ENCODE peak calls at places on chromosomes 12 and 14, in seven cellular contexts. F is psoas muscle, H is breast epithelium, Y is Peyer's patch, O is heart right ventricle, W is AG10803, C is fibroblast of lung. E is an unnamed sample.

GRCh38 chr14:50791201-50791600 is 39.8 kb downstream of the NIN start:
- DNase-seq in O (no peak), W (no peak), H (no peak), F (no peak), Y (no peak), C (no peak), E (no peak)

GRCh38 chr14:74658535-74659130 is 46.6 kb upstream of the LTBP2 start:
- DNase-seq in Y (no peak), H (no peak), W (peak; percentile 66), F (no peak), O (no peak), C (peak; percentile 43), E (no peak)

GRCh38 chr14:30204431-30204830 is 276.8 kb upstream of the PRKD1 start:
- DNase-seq in H (no peak), O (no peak), F (no peak), Y (no peak), W (no peak), C (no peak), E (no peak)

GRCh38 chr14:104876251-104876699 is 11.2 kb downstream of the CEP170B start:
- DNase-seq in Y (no peak), F (peak; percentile 18), W (no peak), O (no peak), H (no peak), C (peak; percentile 42), E (no peak)

GRCh38 chr12:92503977-92504966 is 198.5 kb upstream of the PLEKHG7 start:
- DNase-seq in C (no peak), O (no peak), Y (peak; percentile 71), H (no peak), F (peak; percentile 27), W (no peak), E (no peak)

GRCh38 chr14:80447396-80447795 is 236.1 kb upstream of the DIO2 start:
- DNase-seq in F (no peak), O (no peak), C (no peak), H (no peak), W (peak; percentile 31), Y (no peak), E (no peak)

GRCh38 chr14:89249296-89249565 is 167.8 kb downstream of the FOXN3 start:
- DNase-seq in W (no peak), O (no peak), C (no peak), F (no peak), H (no peak), Y (no peak), E (no peak)

GRCh38 chr14:54435500-54435981 is 5.6 kb downstream of the CNIH1 start:
- DNase-seq in H (no peak), C (peak; percentile 57), Y (no peak), W (peak; percentile 21), F (no peak), O (no peak), E (no peak)

GRCh38 chr14:101962503-101962874 is 1.9 kb upstream of the DYNC1H1 start:
- DNase-seq in C (peak; percentile 92), W (peak; percentile 88), F (peak; percentile 67), H (no peak), O (peak; percentile 73), Y (peak; percentile 69), E (no peak)

GRCh38 chr14:69612014-69612758 is 790 bp downstream of the SUSD6 start:
- DNase-seq in C (peak; percentile 25), O (no peak), H (no peak), W (peak; percentile 35), F (peak; percentile 37), Y (peak; percentile 65), E (no peak)

GRCh38 chr12:21656931-21657335 is 709 bp downstream of the LDHB start:
- DNase-seq in O (peak; percentile 43), Y (peak; percentile 57), F (no peak), W (peak; percentile 38), H (no peak), C (peak; percentile 58), E (no peak)

GRCh38 chr14:68011629-68012028 is 192.1 kb downstream of the RAD51B start:
- DNase-seq in F (no peak), H (no peak), W (peak; percentile 56), C (peak; percentile 88), O (no peak), Y (no peak), E (no peak)

GRCh38 chr12:80195143-80195726 is 95.9 kb downstream of the OTOGL start:
- DNase-seq in C (peak; percentile 83), Y (peak; percentile 50), O (peak; percentile 29), H (no peak), F (no peak), W (peak; percentile 74), E (no peak)

GRCh38 chr12:48017496-48017895 is 13.2 kb upstream of the COL2A1 start:
- DNase-seq in H (no peak), O (no peak), C (no peak), Y (peak; percentile 30), W (no peak), F (no peak), E (no peak)

GRCh38 chr12:116381744-116382455 is 104.4 kb upstream of the MED13L start:
- DNase-seq in Y (no peak), O (no peak), H (no peak), W (peak; percentile 98), C (peak; percentile 93), F (no peak), E (no peak)

GRCh38 chr12:74455429-74455828 is 82.2 kb upstream of the ATXN7L3B start:
- DNase-seq in F (no peak), W (no peak), O (no peak), Y (no peak), H (no peak), C (no peak), E (no peak)

GRCh38 chr14:68561531-68562007 is 231.3 kb downstream of the ZFP36L1 start:
- DNase-seq in O (no peak), C (no peak), H (peak; percentile 65), Y (no peak), F (no peak), W (peak; percentile 11), E (no peak)

GRCh38 chr14:92653162-92653651 is 95.2 kb downstream of the LGMN start:
- DNase-seq in Y (no peak), O (no peak), H (no peak), F (no peak), W (no peak), C (no peak), E (no peak)

GRCh38 chr12:69514111-69514510 is 43.9 kb downstream of the FRS2 start:
- DNase-seq in C (no peak), F (no peak), H (no peak), W (no peak), O (no peak), Y (no peak), E (no peak)

GRCh38 chr12:126663304-126664094 is 1598.3 kb downstream of the AACS start:
- DNase-seq in W (no peak), Y (no peak), C (no peak), O (no peak), H (no peak), F (no peak), E (no peak)
- TF ChIP-seq CTCF in W (peak; percentile 19), Y (no peak), C (no peak), O (no peak), H (no peak), F (peak; percentile 4), E (peak; percentile 26)

GRCh38 chr12:120438495-120439198 is 734 bp downstream of the COX6A1 start:
- DNase-seq in W (no peak), C (no peak), Y (no peak), H (no peak), F (no peak), O (no peak), E (no peak)

GRCh38 chr12:120444676-120445075 is 1.5 kb downstream of the TRIAP1 start:
- DNase-seq in O (no peak), H (no peak), W (no peak), F (no peak), Y (no peak), C (no peak), E (no peak)

GRCh38 chr12:120437735-120438494 is at the start of gene COX6A1:
- DNase-seq in C (peak; percentile 96), F (peak; percentile 94), Y (peak; percentile 99), H (peak; percentile 92), W (peak; percentile 96), O (peak; percentile 96), E (peak; percentile 93)

GRCh38 chr12:120439646-120440247 is 1.8 kb downstream of the COX6A1 start:
- DNase-seq in F (peak; percentile 42), H (no peak), C (peak; percentile 54), O (peak; percentile 55), W (peak; percentile 40), Y (peak; percentile 82), E (peak; percentile 58)
- TF ChIP-seq CTCF in F (peak; percentile 52), H (peak; percentile 39), C (peak; percentile 38), O (peak; percentile 67), W (peak; percentile 51), Y (peak; percentile 44), E (peak; percentile 56)

DNA sequence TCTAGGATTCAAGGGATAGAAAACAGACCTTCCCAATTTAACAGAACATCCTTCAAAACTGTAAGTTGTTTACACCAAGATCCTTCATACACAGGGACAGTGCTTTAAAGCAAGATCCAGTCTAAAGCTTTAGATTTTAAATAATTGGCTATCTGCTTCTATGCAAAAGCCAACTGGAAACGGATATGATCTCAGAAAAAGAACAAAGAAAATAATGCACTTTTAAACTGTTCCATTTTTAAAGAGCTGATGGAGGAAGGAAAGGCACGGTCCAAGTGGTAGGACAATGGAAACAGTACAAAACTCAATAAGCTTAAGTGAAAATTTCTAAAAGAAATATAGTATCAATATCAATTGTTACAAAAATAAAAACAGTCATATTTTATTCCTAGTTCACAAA is 27.7 kb downstream of the LRP6 start:
- DNase-seq in F (no peak), C (no peak), W (no peak), H (no peak), Y (no peak), O (no peak), E (no peak)
- TF ChIP-seq CTCF in F (no peak), C (no peak), W (no peak), H (no peak), Y (no peak), O (no peak), E (no peak)

DNA sequence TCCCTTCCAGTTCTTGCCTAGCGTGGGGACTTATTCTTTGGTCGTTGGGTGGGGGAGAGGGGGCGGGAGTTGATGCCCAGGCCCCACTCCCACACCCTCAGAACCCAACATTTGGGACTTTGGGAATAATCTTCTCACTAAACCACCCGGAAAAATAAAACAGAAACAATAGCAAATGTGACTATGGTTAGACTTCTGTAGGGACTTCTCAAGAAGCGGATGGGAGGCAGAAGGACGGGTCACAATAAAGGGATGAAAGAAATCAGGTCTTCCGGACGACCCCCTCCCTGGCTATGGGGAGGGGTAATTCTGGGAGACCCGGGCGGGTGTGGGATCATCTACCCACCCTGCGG is 28.5 kb upstream of the SMUG1 start:
- DNase-seq in C (no peak), H (no peak), Y (no peak), W (no peak), F (no peak), O (no peak), E (no peak)
- TF ChIP-seq CTCF in C (no peak), H (no peak), Y (no peak), W (no peak), F (no peak), O (no peak), E (no peak)

GRCh38 chr12:26507613-26508012 is 312.2 kb downstream of the SSPN start:
- DNase-seq in F (no peak), Y (no peak), O (no peak), H (no peak), C (no peak), W (no peak), E (no peak)

GRCh38 chr12:26514364-26514763 is 318.6 kb downstream of the ITPR2 start:
- DNase-seq in W (peak; percentile 19), C (peak; percentile 18), Y (no peak), H (no peak), O (no peak), F (no peak), E (no peak)

GRCh38 chr12:26513357-26514043 is 318.1 kb downstream of the SSPN start:
- DNase-seq in F (no peak), W (no peak), H (no peak), C (no peak), O (no peak), Y (no peak), E (no peak)

GRCh38 chr12:26512213-26512612 is 316.8 kb downstream of the SSPN start:
- DNase-seq in H (no peak), F (no peak), Y (no peak), C (no peak), W (no peak), O (no peak), E (no peak)
- TF ChIP-seq CTCF in H (no peak), F (no peak), Y (no peak), C (no peak), W (no peak), O (no peak), E (no peak)

E was measured in D721Med.